ENCODE peak calls at places on chromosomes 16 and 17, in nine cellular contexts. U is thoracic aorta; V is IMR-90; I is heart right ventricle; T is mammary epithelial cell; N is MM.1S; F is CD8-positive, alpha-beta memory T cell; Q is pancreas; J is body of pancreas. P is an unnamed sample.

GRCh38 chr17:75698659-75699058 is 22.6 kb upstream of the ITGB4 start:
- DNase-seq in J (no peak), U (no peak), F (no peak), V (no peak), I (no peak), N (no peak), T (no peak), Q (peak; percentile 4), P (no peak)

GRCh38 chr16:13919330-13919682 is 648 bp upstream of the ERCC4 start:
- DNase-seq in T (peak; percentile 45), N (peak; percentile 66), Q (no peak), J (peak; percentile 39), F (no peak), I (no peak), U (no peak), V (peak; percentile 45), P (no peak)

GRCh38 chr16:87146676-87147075 is 170.5 kb downstream of the C16orf95 start:
- DNase-seq in F (no peak), U (no peak), T (no peak), Q (no peak), V (no peak), I (no peak), N (no peak), J (no peak), P (no peak)

GRCh38 chr17:45905812-45906211 is 11.5 kb downstream of the MAPT start:
- DNase-seq in N (no peak), U (no peak), Q (no peak), J (no peak), T (no peak), F (no peak), V (no peak), I (no peak), P (no peak)

GRCh38 chr17:21301593-21302550 is 17.4 kb downstream of the MAP2K3 start:
- DNase-seq in V (no peak), I (no peak), N (no peak), Q (peak; percentile 85), U (no peak), J (peak; percentile 4), F (no peak), T (no peak), P (no peak)

GRCh38 chr17:17679748-17680147 is 1.5 kb upstream of the RAI1 start:
- DNase-seq in J (no peak), I (no peak), V (no peak), T (no peak), U (no peak), N (no peak), F (no peak), Q (no peak), P (peak; percentile 50)

GRCh38 chr17:77622627-77623026 is 335.9 kb upstream of the TNRC6C start:
- DNase-seq in F (no peak), I (no peak), T (peak; percentile 42), J (no peak), Q (no peak), N (no peak), U (no peak), V (no peak), P (no peak)

GRCh38 chr17:61247438-61247837 is 152.2 kb upstream of the TBX2 start:
- DNase-seq in U (no peak), I (no peak), F (no peak), J (no peak), V (peak; percentile 82), N (no peak), Q (no peak), T (peak; percentile 2), P (no peak)

GRCh38 chr16:61471737-61472136 is 564.5 kb downstream of the CDH8 start:
- DNase-seq in I (no peak), T (no peak), Q (no peak), U (no peak), V (no peak), F (no peak), J (no peak), N (no peak), P (no peak)

GRCh38 chr16:65123846-65124513 is 2.1 kb upstream of the CDH11 start:
- DNase-seq in F (no peak), Q (no peak), V (peak; percentile 19), T (no peak), U (no peak), J (no peak), N (no peak), I (no peak), P (no peak)

GRCh38 chr17:49515196-49515770 is 20.2 kb downstream of the NGFR start:
- DNase-seq in I (peak; percentile 92), T (peak; percentile 75), F (no peak), J (peak; percentile 91), Q (peak; percentile 94), N (peak; percentile 88), U (peak; percentile 56), V (peak; percentile 93), P (peak; percentile 97)

GRCh38 chr17:42484304-42484703 is 25.6 kb downstream of the ATP6V0A1 start:
- DNase-seq in F (peak; percentile 93), J (no peak), T (no peak), N (peak; percentile 83), V (no peak), U (no peak), I (no peak), Q (no peak), P (no peak)

GRCh38 chr17:58556833-58557250 is 42.4 kb upstream of the MTMR4 start:
- DNase-seq in F (no peak), I (no peak), V (no peak), U (no peak), N (no peak), Q (no peak), T (no peak), J (no peak), P (no peak)

GRCh38 chr17:42748202-42748905 is 3.5 kb upstream of the EZH1 start:
- DNase-seq in J (no peak), Q (no peak), N (no peak), I (no peak), T (no peak), F (no peak), V (no peak), U (no peak), P (no peak)

GRCh38 chr17:57534863-57535651 is 210.0 kb downstream of the CCDC182 start:
- DNase-seq in V (no peak), T (no peak), F (no peak), Q (no peak), J (peak; percentile 16), N (no peak), I (no peak), U (no peak), P (peak; percentile 36)

GRCh38 chr17:31269597-31269996 is 27.4 kb downstream of the OMG start:
- DNase-seq in U (no peak), J (no peak), N (no peak), F (no peak), V (peak; percentile 97), T (peak; percentile 72), I (no peak), Q (no peak), P (peak; percentile 50)
- H3K27ac ChIP-seq in U (no peak overlapping the region), J (no peak overlapping the region), N (no peak overlapping the region), F (no peak overlapping the region), V (peak overlapping the region; percentile 41), T (peak overlapping the region; percentile 43), I (no peak overlapping the region), Q (no peak overlapping the region), P (peak overlapping the region; percentile 70)

GRCh38 chr17:81902023-81902652 is at the start of gene NPB:
- DNase-seq in J (peak; percentile 58), V (no peak), I (no peak), T (no peak), F (no peak), U (no peak), Q (peak; percentile 80), N (no peak), P (peak; percentile 54)
- H3K4me1 ChIP-seq in J (peaks cover 18% of the 10 kb centered on the region), V (peaks cover 14% of the 10 kb centered on the region), I (peaks cover 13% of the 10 kb centered on the region), T (peaks cover 8% of the 10 kb centered on the region), F (no peaks in the 10 kb centered on the region), U (peaks cover 9% of the 10 kb centered on the region), Q (peaks cover 6% of the 10 kb centered on the region), N (no peaks in the 10 kb centered on the region), P (peaks cover 14% of the 10 kb centered on the region)

GRCh38 chr17:54898576-54898975 is 2.1 kb upstream of the TOM1L1 start:
- DNase-seq in N (no peak), T (no peak), I (no peak), J (no peak), V (no peak), F (no peak), Q (no peak), U (no peak), P (no peak)

GRCh38 chr17:54901230-54901847 is 687 bp downstream of the TOM1L1 start:
- DNase-seq in Q (no peak), F (no peak), N (no peak), J (peak; percentile 13), T (peak; percentile 81), I (no peak), U (no peak), V (peak; percentile 8), P (no peak)

GRCh38 chr17:54899201-54899600 is 1.5 kb upstream of the TOM1L1 start:
- DNase-seq in I (no peak), V (no peak), F (no peak), T (no peak), J (no peak), Q (no peak), U (no peak), N (no peak), P (no peak)

GRCh38 chr17:54900457-54901229 is at the start of gene TOM1L1:
- DNase-seq in U (peak; percentile 9), F (no peak), Q (peak; percentile 95), I (peak; percentile 75), T (peak; percentile 78), N (peak; percentile 76), J (peak; percentile 93), V (peak; percentile 46), P (peak; percentile 85)

DNA sequence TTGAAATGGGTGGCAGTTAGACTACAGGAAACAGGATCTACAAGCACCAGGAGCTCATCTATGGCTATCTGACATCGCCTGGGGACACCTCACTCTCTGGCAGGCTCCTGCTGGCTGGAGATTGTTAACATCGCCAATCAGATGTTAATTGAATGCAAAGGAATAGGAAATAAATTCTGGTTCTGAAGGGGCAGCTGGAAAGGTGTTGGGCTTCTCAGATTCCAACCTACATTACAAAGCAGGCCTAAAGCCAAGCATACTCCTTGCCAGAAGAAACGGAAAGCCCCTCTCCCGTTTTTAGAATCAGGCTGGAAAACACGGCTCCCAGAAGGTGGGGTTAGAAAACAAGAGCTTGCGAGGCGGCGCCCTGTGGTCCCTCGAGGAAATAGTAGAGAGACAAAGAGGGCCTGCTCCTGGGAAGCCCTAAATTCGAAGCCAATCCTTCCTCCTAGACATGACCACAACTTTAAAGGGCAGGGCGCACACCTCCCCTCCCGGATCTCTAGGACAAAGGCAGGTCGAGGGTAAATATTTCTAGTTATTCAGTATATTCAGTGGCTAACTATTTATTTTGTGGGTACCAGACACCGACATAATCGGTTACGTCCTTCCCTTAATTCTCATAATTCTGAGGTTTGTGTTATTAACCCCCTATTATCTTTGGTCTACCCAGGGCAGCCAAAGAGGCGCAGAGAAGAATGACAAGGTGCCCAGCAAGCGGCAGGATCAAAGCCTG is 763 bp upstream of the TOM1L1 start:
- DNase-seq in I (no peak), U (no peak), F (no peak), J (peak; percentile 25), T (no peak), N (no peak), V (peak; percentile 4), Q (no peak), P (no peak)
- H3K27ac ChIP-seq in I (no peak overlapping the region), U (no peak overlapping the region), F (no peak overlapping the region), J (peak overlapping the region; percentile 72), T (no peak overlapping the region), N (no peak overlapping the region), V (no peak overlapping the region), Q (no peak overlapping the region), P (no peak overlapping the region)

DNA sequence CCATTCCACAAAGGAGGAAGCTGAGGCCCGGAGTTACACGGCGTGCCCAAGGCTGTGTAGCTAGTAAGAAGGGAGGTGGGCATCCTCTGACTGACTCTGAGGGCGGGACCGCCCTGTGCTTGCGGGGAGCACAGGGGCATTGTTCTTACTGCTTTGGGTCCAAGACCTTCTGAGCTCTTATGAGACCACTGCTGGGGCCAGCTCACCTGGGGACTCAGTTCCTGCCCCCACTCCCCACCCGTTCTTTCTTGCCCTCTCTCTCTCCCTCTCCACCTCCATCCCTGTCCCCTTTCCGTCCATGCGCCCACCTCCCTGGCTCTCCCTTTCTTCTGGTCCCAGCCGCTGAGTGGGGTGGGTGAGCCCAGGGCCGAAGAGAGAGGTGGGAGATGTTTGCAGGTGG is 19.6 kb downstream of the CCR7 start:
- DNase-seq in F (no peak), N (no peak), V (no peak), J (no peak), Q (no peak), U (no peak), I (no peak), T (no peak), P (peak; percentile 1)
- H3K4me1 ChIP-seq in F (peaks cover 92% of the 10 kb centered on the region), N (no peaks in the 10 kb centered on the region), V (peaks cover 54% of the 10 kb centered on the region), J (peaks cover 25% of the 10 kb centered on the region), Q (peaks cover 9% of the 10 kb centered on the region), U (no peaks in the 10 kb centered on the region), I (peaks cover 67% of the 10 kb centered on the region), T (peaks cover 56% of the 10 kb centered on the region), P (peaks cover 44% of the 10 kb centered on the region)

P was measured in thyroid gland.